ENCODE peak calls at places on chromosomes 16 and 17, in nine cellular contexts. I is right lobe of liver, C is Peyer's patch, Q is GM12892, S is GM12891, P is ovary, K is breast epithelium, E is A549, Z is IMR-90. B is an unnamed sample.

GRCh38 chr17:50511058-50511457 is 2.8 kb downstream of the MYCBPAP start:
- DNase-seq in Q (peak), C (no peak), K (no peak), E (no peak), S (peak), I (no peak), Z (peak), P (peak), B (no peak)

GRCh38 chr16:9996191-9996590 is 186.0 kb downstream of the GRIN2A start:
- DNase-seq in I (no peak), P (no peak), S (no peak), Q (no peak), Z (no peak), E (no peak), K (no peak), C (no peak), B (no peak)

GRCh38 chr16:54928421-54929089 is 2.1 kb upstream of the IRX5 start:
- DNase-seq in S (no peak), K (peak), C (no peak), Q (no peak), I (peak), E (peak), P (peak), Z (no peak), B (peak)

GRCh38 chr17:75897076-75898019 is 597 bp upstream of the TRIM65 start:
- DNase-seq in Q (no peak), K (no peak), Z (no peak), C (peak), E (no peak), S (no peak), P (peak), I (no peak), B (no peak)

GRCh38 chr16:89599451-89599858 is 14.0 kb upstream of the DPEP1 start:
- DNase-seq in P (no peak), Q (no peak), S (peak), I (no peak), E (peak), Z (no peak), K (no peak), C (peak), B (peak)

GRCh38 chr17:17810374-17811248 is 26.2 kb downstream of the SREBF1 start:
- DNase-seq in K (no peak), P (peak), S (no peak), Z (no peak), C (no peak), I (peak), E (no peak), Q (no peak), B (no peak)

GRCh38 chr17:51428668-51429486 is 168.5 kb downstream of the UTP18 start:
- DNase-seq in Z (no peak), Q (no peak), K (no peak), S (no peak), C (no peak), E (no peak), I (no peak), P (no peak), B (peak)

GRCh38 chr16:88437367-88437964 is 15.6 kb upstream of the ZFPM1 start:
- DNase-seq in Z (peak), C (peak), S (peak), Q (peak), K (no peak), E (peak), I (no peak), P (peak), B (peak)

GRCh38 chr17:51029568-51030463 is 90.9 kb downstream of the SPAG9 start:
- DNase-seq in Z (peak), E (no peak), S (no peak), Q (no peak), C (no peak), P (no peak), K (no peak), I (no peak), B (peak)

DNA sequence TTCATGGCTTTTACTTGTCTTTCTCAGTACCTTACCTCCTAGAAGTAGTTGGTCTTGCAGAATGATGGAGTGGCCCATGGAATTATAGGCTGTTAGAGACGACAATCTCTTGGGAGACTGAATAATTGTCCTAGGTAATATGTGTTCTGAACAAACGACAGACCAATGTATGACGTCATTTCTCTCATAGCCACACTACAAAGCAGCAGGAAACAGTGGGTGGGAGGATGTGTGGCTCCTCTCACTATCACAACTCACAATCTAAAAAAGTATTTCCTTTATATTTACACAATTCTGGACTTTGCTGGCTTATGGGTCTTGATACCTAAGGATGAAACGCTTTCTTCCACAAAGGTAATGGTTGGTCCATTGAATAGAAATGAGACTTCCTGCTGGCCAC is 183.9 kb downstream of the TOX3 start:
- DNase-seq in P (no peak), E (no peak), I (no peak), Z (no peak), C (no peak), K (no peak), Q (no peak), S (no peak), B (no peak)
- TF ChIP-seq POLR2A in P (no peak), E (no peak), I (no peak), Z (no peak), C (no peak), K (no peak), Q (no peak), S (no peak), B (no peak)

GRCh38 chr17:64702815-64703214 is 40.7 kb upstream of the SMURF2 start:
- DNase-seq in C (no peak), E (no peak), Q (no peak), K (no peak), Z (no peak), S (no peak), I (no peak), P (no peak), B (no peak)

GRCh38 chr17:64709481-64709880 is 47.4 kb upstream of the SMURF2 start:
- DNase-seq in C (no peak), S (no peak), Q (no peak), E (no peak), I (no peak), K (no peak), Z (no peak), P (no peak), B (no peak)

GRCh38 chr17:64706224-64707076 is 44.3 kb upstream of the SMURF2 start:
- DNase-seq in K (no peak), Q (no peak), Z (no peak), E (peak), C (peak), S (no peak), P (no peak), I (no peak), B (no peak)

GRCh38 chr17:64707077-64707591 is 45.0 kb upstream of the SMURF2 start:
- DNase-seq in K (peak), C (peak), P (peak), Q (no peak), Z (peak), I (peak), E (peak), S (no peak), B (no peak)
- TF ChIP-seq POLR2A in K (no peak), C (no peak), P (no peak), Q (no peak), Z (peak), I (no peak), E (no peak), S (no peak), B (no peak)

GRCh38 chr16:30893744-30894539 is at the start of gene BCL7C:
- DNase-seq in P (peak), K (peak), Q (peak), I (peak), E (peak), Z (peak), S (peak), C (peak), B (peak)

GRCh38 chr16:30896203-30896889 is at the start of gene CTF1:
- DNase-seq in I (peak), Q (no peak), Z (peak), C (peak), P (peak), S (no peak), E (no peak), K (peak), B (no peak)

GRCh38 chr16:30894540-30895368 is 877 bp upstream of the BCL7C start:
- DNase-seq in Z (no peak), C (no peak), P (no peak), K (no peak), I (no peak), Q (no peak), S (no peak), E (no peak), B (no peak)

GRCh38 chr16:30896890-30897730 is 696 bp downstream of the CTF1 start:
- DNase-seq in Q (peak), C (peak), I (peak), Z (peak), S (peak), K (peak), E (peak), P (peak), B (peak)

DNA sequence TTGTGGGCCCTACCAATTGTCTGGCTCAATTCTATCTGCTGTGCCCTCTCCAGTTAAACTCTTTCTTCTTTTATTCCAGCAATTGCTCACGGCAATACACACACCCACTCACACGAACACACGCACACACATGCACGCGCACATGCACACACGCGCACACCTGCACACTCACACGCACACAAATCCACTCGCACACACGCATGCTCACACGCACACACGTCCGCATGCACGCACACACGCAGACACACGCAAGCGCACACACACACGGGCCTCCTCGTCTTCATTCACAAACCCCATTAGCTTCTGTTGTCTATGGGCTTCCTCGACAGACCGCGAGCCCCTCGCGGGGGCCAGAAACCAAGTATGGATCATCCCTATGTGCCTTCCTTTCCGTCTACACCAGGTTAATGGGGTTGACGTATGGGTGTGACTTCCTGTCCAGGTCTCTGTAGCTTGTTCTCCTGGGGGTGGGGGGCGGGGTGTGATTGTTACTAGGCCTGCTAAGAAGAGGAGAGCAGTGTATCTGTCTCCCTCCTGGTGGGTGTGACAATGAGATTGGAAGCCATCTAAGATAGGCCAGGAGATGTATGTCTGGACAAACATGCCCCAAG is 717 bp upstream of the CTF1 start:
- DNase-seq in Q (no peak), P (no peak), Z (no peak), E (no peak), K (no peak), I (no peak), S (no peak), C (no peak), B (no peak)
- TF ChIP-seq POLR2A in Q (no peak), P (no peak), Z (no peak), E (no peak), K (no peak), I (no peak), S (no peak), C (no peak), B (no peak)

DNA sequence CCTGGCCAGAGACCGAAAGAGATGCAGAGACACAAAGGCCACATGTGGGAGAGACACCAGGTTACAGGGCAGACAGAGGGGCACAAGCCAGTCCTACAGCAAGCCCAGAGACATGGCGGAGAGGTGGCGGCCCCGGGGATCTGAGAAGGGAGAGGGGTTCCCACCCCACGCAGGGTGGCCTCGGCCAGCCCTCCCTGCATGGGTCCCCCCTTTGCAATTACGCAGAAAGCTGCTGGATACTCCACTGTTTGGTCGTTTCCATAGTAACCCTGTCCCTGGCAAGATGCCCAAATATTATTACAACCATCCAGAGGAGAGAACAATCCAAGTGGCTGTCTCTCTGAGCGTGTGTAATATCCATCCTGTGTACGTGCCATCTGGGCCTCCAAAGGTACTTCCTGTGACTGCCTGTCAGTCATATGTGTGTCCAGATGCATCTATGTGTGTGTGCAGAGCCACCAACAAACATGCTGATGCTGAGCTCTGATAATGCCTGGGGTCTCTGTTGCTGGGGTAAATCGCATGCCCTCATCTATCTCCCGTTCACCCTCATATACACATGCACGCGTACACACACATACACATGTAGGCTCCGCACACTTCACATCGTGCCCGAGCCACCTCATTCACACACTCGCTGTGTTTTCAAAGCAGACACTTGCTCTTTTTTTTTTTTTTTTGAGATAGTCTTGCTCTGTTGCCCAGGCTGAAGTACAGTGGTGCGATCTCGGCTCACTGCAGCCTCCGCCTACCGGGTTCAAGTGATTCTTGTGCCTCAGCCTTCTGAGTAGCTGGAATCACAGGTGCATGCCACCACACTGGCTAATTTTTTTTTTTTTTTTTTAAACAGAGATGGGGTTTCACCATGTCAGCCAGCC is 5.5 kb downstream of the PCGF2 start:
- DNase-seq in P (peak), S (no peak), C (peak), Q (no peak), K (no peak), E (no peak), I (no peak), Z (peak), B (peak)
- TF ChIP-seq POLR2A in P (no peak), S (no peak), C (peak), Q (no peak), K (no peak), E (no peak), I (no peak), Z (no peak), B (no peak)

DNA sequence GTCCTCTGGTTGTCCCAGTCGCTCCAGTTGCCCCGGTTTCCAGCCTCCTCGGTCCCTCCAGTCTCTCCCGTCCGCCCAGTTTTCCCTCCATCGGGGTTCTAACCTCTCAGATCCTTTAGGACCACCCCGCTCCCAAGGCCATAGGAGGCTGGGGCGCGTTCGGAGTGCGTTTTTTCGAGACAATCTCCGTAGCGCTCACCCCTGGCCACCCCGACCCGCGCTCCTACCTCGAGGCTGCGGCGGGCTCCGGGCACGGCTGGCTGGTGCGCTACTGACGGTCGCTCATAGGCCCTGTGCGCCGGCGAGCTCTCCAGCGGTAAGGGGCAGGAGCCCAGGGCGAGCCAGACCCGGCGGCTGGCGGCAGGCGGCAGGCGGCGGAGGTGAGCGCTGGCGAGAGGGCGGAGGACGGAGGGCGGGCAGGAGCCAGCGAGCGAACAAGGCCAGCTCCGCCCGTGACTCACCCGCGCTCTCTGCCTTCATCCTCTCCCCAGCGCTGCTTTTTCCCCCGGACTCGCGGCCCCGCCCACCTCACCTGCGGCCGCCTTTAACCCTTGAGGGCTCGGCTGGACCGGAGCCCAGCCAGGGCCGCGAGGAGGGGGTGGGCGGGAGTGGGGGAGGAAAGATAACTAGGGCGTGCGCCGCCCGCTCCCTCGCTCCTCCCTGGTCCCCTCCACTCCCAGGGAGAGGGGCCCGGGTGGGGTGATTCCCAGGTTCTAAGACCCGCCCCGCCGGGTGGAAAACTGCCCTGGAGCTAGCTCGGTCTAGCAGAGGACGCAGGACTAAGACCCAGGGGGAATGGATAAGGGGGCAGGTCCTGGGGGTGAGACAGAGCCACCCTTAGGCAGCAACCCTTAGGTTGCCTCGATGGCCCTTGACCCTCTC is at the start of gene SP6:
- DNase-seq in Z (peak), E (peak), P (peak), C (peak), S (no peak), Q (no peak), I (peak), K (peak), B (peak)
- TF ChIP-seq POLR2A in Z (no peak), E (peak), P (no peak), C (peak), S (no peak), Q (no peak), I (no peak), K (peak), B (no peak)

GRCh38 chr16:57734925-57735754 is 430 bp upstream of the KATNB1 start:
- DNase-seq in Z (peak), I (peak), P (peak), K (peak), S (peak), C (peak), Q (peak), E (peak), B (peak)
- TF ChIP-seq POLR2A in Z (peak), I (peak), P (peak), K (no peak), S (peak), C (peak), Q (peak), E (peak), B (peak)

GRCh38 chr17:82298538-82299421 is 18.6 kb downstream of the CD7 start:
- DNase-seq in Z (no peak), C (peak), S (no peak), Q (no peak), K (no peak), I (peak), E (no peak), P (no peak), B (no peak)

GRCh38 chr17:82296511-82297279 is 20.7 kb downstream of the CD7 start:
- DNase-seq in Q (no peak), I (no peak), S (no peak), P (no peak), Z (no peak), C (no peak), K (no peak), E (no peak), B (no peak)

GRCh38 chr17:82295472-82295814 is 21.9 kb upstream of the CSNK1D start:
- DNase-seq in S (no peak), I (no peak), C (no peak), K (no peak), P (no peak), Z (no peak), Q (no peak), E (no peak), B (no peak)

GRCh38 chr17:82297804-82298537 is 19.4 kb downstream of the CD7 start:
- DNase-seq in Q (peak), E (peak), C (peak), I (peak), K (peak), Z (peak), S (peak), P (peak), B (peak)

DNA sequence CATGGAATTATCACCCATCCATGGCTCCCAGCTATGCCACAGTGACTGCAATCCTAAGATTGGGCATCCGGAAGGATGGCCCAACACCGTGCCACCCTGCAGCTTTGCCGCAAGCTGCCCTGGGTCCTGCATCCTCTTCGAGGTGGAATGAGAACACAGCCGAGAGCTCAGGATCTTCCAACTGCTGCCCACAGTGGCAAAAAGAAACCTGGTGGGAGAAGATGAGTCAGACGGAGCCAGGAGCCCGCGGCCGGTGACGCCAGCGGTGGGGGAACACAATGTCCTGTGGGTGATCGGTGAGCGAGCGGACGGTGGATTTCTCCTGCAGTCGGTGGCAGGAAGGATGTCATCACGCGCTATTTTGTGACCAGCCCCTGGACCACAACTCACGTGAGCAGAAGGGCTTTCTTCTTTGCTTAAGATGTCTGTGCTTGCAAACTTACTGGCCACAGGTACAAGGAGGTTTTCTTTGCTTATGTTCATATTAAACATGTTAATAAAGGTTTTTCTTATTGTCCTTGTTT is 20.1 kb downstream of the CD7 start:
- DNase-seq in E (peak), Q (no peak), C (peak), I (peak), P (peak), Z (no peak), S (no peak), K (peak), B (peak)
- TF ChIP-seq POLR2A in E (no peak), Q (no peak), C (peak), I (peak), P (peak), Z (no peak), S (no peak), K (peak), B (peak)

B was measured in erythroblast.